ENCODE peak calls at places on chromosomes 3 and 15, in eight cellular contexts. J is activated CD4-positive, alpha-beta T cell treated with anti-CD3 and anti-CD28 coated beads, Interleukin-2, amount 10 ng/mL, durations not matched to agents 7 days and 5 days; K is Peyer's patch; R is GM12865; N is GM12892; A is ecto neural progenitor cell; Y is colonic mucosa; U is pulmonary artery endothelial cell. T is an unnamed sample.

GRCh38 chr3:123419156-123419849 is 29.6 kb downstream of the ADCY5 start:
- DNase-seq in Y (no peak), K (no peak), N (no peak), J (no peak), A (no peak), U (no peak), R (no peak), T (no peak)

GRCh38 chr3:44913868-44914468 is 39.6 kb downstream of the TGM4 start:
- DNase-seq in U (peak), A (peak), Y (peak), R (peak), J (peak), K (peak), N (peak), T (peak)

GRCh38 chr3:159763466-159764210 is 225.0 kb upstream of the IL12A start:
- DNase-seq in A (peak), J (peak), U (no peak), R (peak), Y (peak), K (no peak), N (peak), T (peak)

GRCh38 chr3:119662604-119663377 is 2.4 kb upstream of the POPDC2 start:
- DNase-seq in Y (no peak), J (no peak), R (peak), A (no peak), N (no peak), U (no peak), K (no peak), T (no peak)

GRCh38 chr15:84570164-84570692 is 30.6 kb upstream of the ZSCAN2 start:
- DNase-seq in Y (peak), R (peak), J (peak), K (peak), A (no peak), N (peak), U (no peak), T (no peak)

GRCh38 chr15:87489902-87490301 is 766.6 kb downstream of the NTRK3 start:
- DNase-seq in K (no peak), N (no peak), J (no peak), Y (no peak), A (no peak), R (no peak), U (no peak), T (no peak)

GRCh38 chr3:187931111-187931510 is 185.8 kb upstream of the BCL6 start:
- DNase-seq in K (no peak), A (no peak), J (no peak), U (no peak), N (no peak), Y (no peak), R (no peak), T (no peak)

GRCh38 chr3:126102530-126102951 is 18.6 kb upstream of the SLC41A3 start:
- DNase-seq in A (no peak), U (no peak), N (no peak), K (no peak), J (no peak), Y (peak), R (no peak), T (no peak)

T was measured in HFF-Myc.